ENCODE peak calls at places on chromosomes 13 and 19, in nine cellular contexts. Y, F, O, E, G, X, M, B and K are unnamed samples.

GRCh38 chr19:485583-486236 is 10.6 kb upstream of the MADCAM1 start:
- DNase-seq in X (no peak), M (peak; percentile 31), Y (peak; percentile 85), E (peak; percentile 75), G (no peak), B (no peak), O (no peak), F (no peak), K (no peak)

GRCh38 chr13:23934481-23934880 is 37.2 kb upstream of the C1QTNF9B start:
- DNase-seq in B (no peak), X (no peak), O (no peak), F (no peak), Y (no peak), G (peak; percentile 33), E (no peak), M (no peak), K (no peak)

GRCh38 chr13:90793261-90793785 is 554.2 kb upstream of the MIR17HG start:
- DNase-seq in B (no peak), M (no peak), O (no peak), F (no peak), E (no peak), G (no peak), Y (no peak), X (no peak), K (no peak)

GRCh38 chr13:75762066-75762937 is 126.2 kb downstream of the LMO7 start:
- DNase-seq in O (no peak), X (no peak), F (no peak), Y (no peak), G (no peak), E (no peak), B (no peak), M (no peak), K (no peak)

GRCh38 chr13:43054803-43055802 is 31.7 kb downstream of the DNAJC15 start:
- DNase-seq in G (peak; percentile 78), M (no peak), O (no peak), Y (no peak), B (no peak), E (no peak), X (peak; percentile 70), F (no peak), K (peak; percentile 43)

GRCh38 chr13:21675095-21676007 is 4.5 kb downstream of the FGF9 start:
- DNase-seq in Y (no peak), E (no peak), M (no peak), F (peak; percentile 46), O (no peak), X (peak; percentile 59), B (no peak), G (no peak), K (peak; percentile 38)

GRCh38 chr13:78382481-78382880 is 220.9 kb downstream of the POU4F1 start:
- DNase-seq in O (no peak), G (peak; percentile 7), E (no peak), F (no peak), X (no peak), B (no peak), M (no peak), Y (no peak), K (no peak)

GRCh38 chr19:4375620-4376228 is 24.6 kb downstream of the SH3GL1 start:
- DNase-seq in F (peak; percentile 72), B (no peak), E (no peak), X (no peak), Y (peak; percentile 12), O (no peak), M (no peak), G (peak; percentile 80), K (no peak)

GRCh38 chr19:45769821-45770191 is 754 bp upstream of the SIX5 start:
- DNase-seq in G (peak; percentile 52), X (no peak), O (no peak), B (peak; percentile 35), M (no peak), F (peak; percentile 77), E (no peak), Y (peak; percentile 70), K (no peak)

GRCh38 chr19:16036397-16036925 is 39.8 kb upstream of the TPM4 start:
- DNase-seq in F (no peak), B (no peak), X (no peak), O (peak; percentile 75), G (no peak), E (no peak), Y (no peak), M (no peak), K (no peak)

GRCh38 chr19:1518471-1518870 is 5.4 kb upstream of the PLK5 start:
- DNase-seq in X (no peak), B (no peak), Y (no peak), M (no peak), O (no peak), F (no peak), G (no peak), E (no peak), K (no peak)

GRCh38 chr19:45187421-45188100 is 9.0 kb downstream of the BLOC1S3 start:
- DNase-seq in F (no peak), B (no peak), M (no peak), X (peak; percentile 71), O (no peak), G (peak; percentile 17), Y (no peak), E (no peak), K (peak; percentile 63)

GRCh38 chr19:34525001-34525400 is 43.4 kb downstream of the WTIP start:
- DNase-seq in Y (no peak), F (no peak), M (no peak), E (no peak), G (no peak), X (no peak), O (no peak), B (no peak), K (no peak)

GRCh38 chr19:13803038-13803437 is 7.8 kb downstream of the ZSWIM4 start:
- DNase-seq in F (no peak), X (no peak), M (no peak), Y (no peak), B (no peak), E (peak; percentile 66), O (no peak), G (no peak), K (no peak)

GRCh38 chr19:7348587-7349230 is at the start of gene ARHGEF18:
- DNase-seq in G (no peak), O (peak; percentile 87), E (no peak), M (no peak), Y (no peak), F (peak; percentile 64), X (no peak), B (no peak), K (no peak)

GRCh38 chr13:52356327-52356726 is 49.6 kb downstream of the THSD1 start:
- DNase-seq in O (no peak), M (no peak), B (no peak), E (no peak), F (no peak), Y (no peak), G (peak; percentile 37), X (no peak), K (no peak)

GRCh38 chr13:45607931-45608330 is 7.6 kb downstream of the ERICH6B start:
- DNase-seq in O (no peak), B (no peak), X (no peak), Y (no peak), E (no peak), G (no peak), F (no peak), M (no peak), K (no peak)

GRCh38 chr13:35994131-35994966 is 136.8 kb downstream of the DCLK1 start:
- DNase-seq in E (no peak), G (peak; percentile 96), B (no peak), F (peak; percentile 84), M (no peak), X (no peak), O (no peak), Y (no peak), K (no peak)

GRCh38 chr19:55481148-55482127 is 3.5 kb upstream of the NAT14 start:
- DNase-seq in E (no peak), F (no peak), B (no peak), O (no peak), Y (no peak), X (no peak), G (no peak), M (no peak), K (peak; percentile 77)

GRCh38 chr19:24140099-24140498 is 53.1 kb downstream of the ZNF254 start:
- DNase-seq in F (no peak), E (no peak), X (no peak), G (peak; percentile 95), B (no peak), O (no peak), M (no peak), Y (no peak), K (no peak)

GRCh38 chr13:32267836-32268439 is 47.2 kb downstream of the ZAR1L start:
- DNase-seq in B (no peak), G (no peak), F (no peak), E (no peak), O (no peak), Y (no peak), X (no peak), M (no peak), K (peak; percentile 85)

GRCh38 chr13:79749985-79750551 is 269.1 kb downstream of the NDFIP2 start:
- DNase-seq in E (peak; percentile 74), F (peak; percentile 54), M (no peak), B (no peak), X (peak; percentile 66), G (peak; percentile 99), O (no peak), Y (no peak), K (peak; percentile 41)

GRCh38 chr13:88895261-88895941 is 1224.2 kb downstream of the SLITRK5 start:
- DNase-seq in G (no peak), O (no peak), X (no peak), B (no peak), Y (no peak), E (no peak), F (no peak), M (no peak), K (no peak)

GRCh38 chr19:3366761-3367571 is 583 bp downstream of the NFIC start:
- DNase-seq in Y (peak; percentile 44), G (no peak), O (no peak), E (no peak), M (no peak), B (no peak), X (peak; percentile 59), F (peak; percentile 77), K (no peak)

GRCh38 chr19:46571495-46571894 is 29.6 kb upstream of the CALM3 start:
- DNase-seq in X (peak; percentile 23), O (no peak), M (no peak), G (peak; percentile 28), E (no peak), Y (no peak), F (no peak), B (no peak), K (peak; percentile 85)